ENCODE peak calls at places on chromosome 21, in ten cellular contexts. U, L, X, Y, P, V, H, A, Q and E are unnamed samples.

GRCh38 chr21:46193829-46194373 is 9.6 kb upstream of the SPATC1L start:
- DNase-seq in U (no peak), L (no peak), X (no peak), Y (no peak), P (no peak), V (no peak), H (no peak), A (no peak), Q (no peak), E (no peak)

GRCh38 chr21:28018741-28019669 is 973.7 kb downstream of the LTN1 start:
- DNase-seq in U (no peak), L (peak), X (peak), Y (no peak), P (no peak), V (no peak), H (peak), A (no peak), Q (no peak), E (peak)

GRCh38 chr21:33980276-33980916 is 64.8 kb upstream of the ATP5PO start:
- DNase-seq in U (no peak), L (no peak), X (no peak), Y (no peak), P (no peak), V (no peak), H (no peak), A (no peak), Q (no peak), E (no peak)

GRCh38 chr21:37119421-37120218 is 46.6 kb downstream of the TTC3 start:
- DNase-seq in U (no peak), L (no peak), X (no peak), Y (no peak), P (no peak), V (no peak), H (peak), A (no peak), Q (no peak), E (no peak)

GRCh38 chr21:36008505-36008904 is 51.8 kb downstream of the SETD4 start:
- DNase-seq in U (no peak), L (no peak), X (no peak), Y (no peak), P (no peak), V (no peak), H (no peak), A (no peak), Q (no peak), E (no peak)

GRCh38 chr21:29025328-29025713 is 853 bp downstream of the USP16 start:
- DNase-seq in U (no peak), L (peak), X (no peak), Y (no peak), P (no peak), V (no peak), H (peak), A (no peak), Q (no peak), E (no peak)

GRCh38 chr21:45347048-45347711 is 57.8 kb upstream of the COL18A1 start:
- DNase-seq in U (no peak), L (no peak), X (peak), Y (no peak), P (no peak), V (no peak), H (peak), A (no peak), Q (no peak), E (no peak)

GRCh38 chr21:32256873-32257620 is 21.8 kb downstream of the MIS18A start:
- DNase-seq in U (peak), L (peak), X (peak), Y (peak), P (no peak), V (no peak), H (no peak), A (no peak), Q (no peak), E (no peak)

GRCh38 chr21:41387042-41387819 is 25.4 kb downstream of the MX2 start:
- DNase-seq in U (no peak), L (no peak), X (no peak), Y (no peak), P (no peak), V (no peak), H (no peak), A (no peak), Q (no peak), E (no peak)

GRCh38 chr21:44998086-44998620 is 58.3 kb downstream of the SLX9 start:
- DNase-seq in U (no peak), L (no peak), X (no peak), Y (no peak), P (no peak), V (no peak), H (no peak), A (no peak), Q (no peak), E (no peak)

GRCh38 chr21:33293136-33293535 is 27.0 kb downstream of the IL10RB start:
- DNase-seq in U (no peak), L (no peak), X (no peak), Y (no peak), P (no peak), V (no peak), H (no peak), A (no peak), Q (no peak), E (no peak)

GRCh38 chr21:18369115-18369514 is 34.5 kb downstream of the TMPRSS15 start:
- DNase-seq in U (no peak), L (peak), X (peak), Y (peak), P (no peak), V (no peak), H (peak), A (peak), Q (no peak), E (peak)

GRCh38 chr21:34126269-34126668 is 52.9 kb downstream of the MRPS6 start:
- DNase-seq in U (peak), L (no peak), X (no peak), Y (peak), P (no peak), V (no peak), H (peak), A (no peak), Q (no peak), E (no peak)

GRCh38 chr21:41161428-41161827 is 6.5 kb upstream of the BACE2 start:
- DNase-seq in U (no peak), L (no peak), X (no peak), Y (no peak), P (no peak), V (no peak), H (no peak), A (no peak), Q (no peak), E (no peak)

GRCh38 chr21:20647603-20648002 is 350.6 kb upstream of the NCAM2 start:
- DNase-seq in U (no peak), L (no peak), X (no peak), Y (no peak), P (no peak), V (peak), H (no peak), A (no peak), Q (no peak), E (no peak)

GRCh38 chr21:16084776-16085364 is 355.1 kb downstream of the USP25 start:
- DNase-seq in U (peak), L (no peak), X (no peak), Y (peak), P (no peak), V (peak), H (no peak), A (no peak), Q (no peak), E (no peak)

GRCh38 chr21:29793712-29794111 is 146.1 kb downstream of the GRIK1 start:
- DNase-seq in U (no peak), L (no peak), X (no peak), Y (no peak), P (no peak), V (no peak), H (no peak), A (no peak), Q (no peak), E (no peak)

GRCh38 chr21:40546657-40547056 is 300.3 kb downstream of the DSCAM start:
- DNase-seq in U (no peak), L (no peak), X (peak), Y (no peak), P (no peak), V (no peak), H (no peak), A (peak), Q (no peak), E (no peak)

GRCh38 chr21:26106562-26106961 is 64.0 kb downstream of the APP start:
- DNase-seq in U (no peak), L (no peak), X (no peak), Y (no peak), P (no peak), V (no peak), H (peak), A (no peak), Q (no peak), E (no peak)

GRCh38 chr21:15425049-15425448 is 304.7 kb upstream of the USP25 start:
- DNase-seq in U (no peak), L (no peak), X (no peak), Y (no peak), P (no peak), V (no peak), H (no peak), A (no peak), Q (no peak), E (no peak)

GRCh38 chr21:25080161-25080560 is 527.1 kb downstream of the MRPL39 start:
- DNase-seq in U (peak), L (no peak), X (no peak), Y (no peak), P (no peak), V (no peak), H (no peak), A (no peak), Q (no peak), E (no peak)

GRCh38 chr21:33655591-33656221 is 13.4 kb downstream of the ITSN1 start:
- DNase-seq in U (no peak), L (peak), X (no peak), Y (peak), P (no peak), V (peak), H (peak), A (no peak), Q (no peak), E (peak)